ENCODE peak calls at places on chromosome 7, in four cellular contexts. K is hepatocyte, U is fibroblast of pulmonary artery, H is tibial nerve. V is an unnamed sample.

GRCh38 chr7:27079234-27079975 is 16.4 kb downstream of the HOXA1 start:
- DNase-seq in K (no peak), U (no peak), H (no peak), V (no peak)

GRCh38 chr7:82264752-82265305 is 178.7 kb downstream of the CACNA2D1 start:
- DNase-seq in K (no peak), U (no peak), H (no peak), V (no peak)

GRCh38 chr7:32062150-32062549 is 8.1 kb downstream of the PDE1C start:
- DNase-seq in K (peak; percentile 64), U (peak; percentile 10), H (peak; percentile 27), V (no peak)

GRCh38 chr7:77426521-77427051 is 10.4 kb upstream of the GSAP start:
- DNase-seq in K (no peak), U (peak; percentile 54), H (no peak), V (no peak)

GRCh38 chr7:34849163-34849960 is 187.9 kb downstream of the DPY19L1 start:
- DNase-seq in K (no peak), U (peak; percentile 33), H (no peak), V (no peak)

GRCh38 chr7:80478683-80479082 is 33.2 kb downstream of the GNAT3 start:
- DNase-seq in K (no peak), U (peak; percentile 64), H (no peak), V (no peak)

GRCh38 chr7:6709808-6710207 is 3.1 kb upstream of the ZNF12 start:
- DNase-seq in K (no peak), U (no peak), H (no peak), V (no peak)

GRCh38 chr7:27947581-27948278 is 207.8 kb downstream of the TAX1BP1 start:
- DNase-seq in K (no peak), U (peak; percentile 21), H (no peak), V (no peak)

GRCh38 chr7:111663771-111664170 is 101.5 kb upstream of the IMMP2L start:
- DNase-seq in K (no peak), U (no peak), H (no peak), V (no peak)

GRCh38 chr7:83738436-83738835 is 89.5 kb upstream of the SEMA3E start:
- DNase-seq in K (no peak), U (no peak), H (no peak), V (no peak)

GRCh38 chr7:116490351-116490750 is 9.2 kb upstream of the CAV2 start:
- DNase-seq in K (no peak), U (no peak), H (no peak), V (no peak)

GRCh38 chr7:83732305-83732704 is 83.4 kb upstream of the SEMA3E start:
- DNase-seq in K (no peak), U (no peak), H (no peak), V (no peak)

GRCh38 chr7:133061357-133061756 is 20.5 kb downstream of the CHCHD3 start:
- DNase-seq in K (no peak), U (peak; percentile 47), H (no peak), V (no peak)

GRCh38 chr7:2006231-2006771 is 226.4 kb downstream of the MAD1L1 start:
- DNase-seq in K (no peak), U (no peak), H (no peak), V (peak; percentile 12)

GRCh38 chr7:27656724-27657123 is 6.0 kb downstream of the HIBADH start:
- DNase-seq in K (no peak), U (no peak), H (no peak), V (no peak)

GRCh38 chr7:151871189-151871735 is 5.7 kb downstream of the PRKAG2 start:
- DNase-seq in K (no peak), U (no peak), H (no peak), V (no peak)

GRCh38 chr7:151872531-151873401 is 4.1 kb downstream of the PRKAG2 start:
- DNase-seq in K (no peak), U (no peak), H (no peak), V (no peak)

GRCh38 chr7:151869968-151870918 is 6.7 kb downstream of the PRKAG2 start:
- DNase-seq in K (no peak), U (no peak), H (no peak), V (no peak)

GRCh38 chr7:151873402-151873965 is 3.4 kb downstream of the PRKAG2 start:
- DNase-seq in K (no peak), U (no peak), H (peak; percentile 48), V (no peak)

DNA sequence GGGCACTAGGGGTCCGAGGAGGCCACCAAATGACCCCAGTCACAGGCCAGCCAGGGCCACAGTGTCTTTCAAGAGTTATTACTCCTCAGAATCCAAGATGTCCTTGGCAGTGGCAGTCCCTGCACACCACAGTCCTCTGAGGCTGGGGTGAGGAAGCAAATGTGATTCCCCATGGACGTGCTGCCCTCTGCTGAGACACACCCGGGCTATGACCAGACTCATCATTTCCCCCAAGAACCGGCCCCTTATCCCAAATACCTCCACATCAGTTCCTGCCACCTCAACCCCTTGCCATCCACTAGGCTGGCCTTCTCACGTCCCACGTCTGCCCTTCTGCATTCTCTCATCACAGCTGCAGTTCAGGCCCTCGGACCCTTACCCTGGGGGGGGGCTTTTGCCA is 5.0 kb downstream of the PRKAG2 start:
- DNase-seq in K (no peak), U (no peak), H (no peak), V (no peak)
- TF ChIP-seq CTCF in K (no peak), U (no peak), H (no peak), V (no peak)

GRCh38 chr7:39509441-39509840 is 56.8 kb upstream of the YAE1 start:
- DNase-seq in K (no peak), U (no peak), H (no peak), V (no peak)
- TF ChIP-seq CTCF in K (no peak), U (no peak), H (no peak), V (no peak)

GRCh38 chr7:36131026-36131425 is 22.0 kb upstream of the EEPD1 start:
- DNase-seq in K (no peak), U (no peak), H (no peak), V (no peak)

GRCh38 chr7:36129048-36129534 is 24.0 kb upstream of the EEPD1 start:
- DNase-seq in K (peak; percentile 47), U (peak; percentile 70), H (peak; percentile 30), V (no peak)

GRCh38 chr7:36131499-36131898 is 21.6 kb upstream of the EEPD1 start:
- DNase-seq in K (no peak), U (no peak), H (no peak), V (no peak)

GRCh38 chr7:36130236-36130945 is 22.7 kb upstream of the EEPD1 start:
- DNase-seq in K (no peak), U (no peak), H (no peak), V (no peak)

DNA sequence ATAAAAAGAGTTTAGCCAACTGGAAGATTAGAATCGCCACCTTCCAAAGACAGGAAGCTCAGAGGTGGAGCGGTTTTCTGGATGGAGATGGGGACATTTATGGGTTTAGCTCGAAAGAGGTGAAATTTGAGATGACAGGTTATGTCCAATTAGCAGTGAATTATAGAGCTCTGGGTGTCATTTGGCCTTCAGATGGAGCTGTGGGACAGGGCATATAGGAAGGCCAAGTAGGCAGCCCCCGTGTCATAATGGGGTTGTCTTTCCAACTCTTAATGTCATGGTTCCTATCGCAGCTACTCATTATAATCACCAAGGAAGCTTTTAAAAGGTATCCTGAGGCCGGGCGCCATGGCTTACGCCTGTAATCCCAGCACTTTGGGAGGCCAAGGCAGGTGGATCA is 21.0 kb upstream of the EEPD1 start:
- DNase-seq in K (no peak), U (no peak), H (no peak), V (no peak)
- TF ChIP-seq CTCF in K (no peak), U (no peak), H (no peak), V (no peak)

DNA sequence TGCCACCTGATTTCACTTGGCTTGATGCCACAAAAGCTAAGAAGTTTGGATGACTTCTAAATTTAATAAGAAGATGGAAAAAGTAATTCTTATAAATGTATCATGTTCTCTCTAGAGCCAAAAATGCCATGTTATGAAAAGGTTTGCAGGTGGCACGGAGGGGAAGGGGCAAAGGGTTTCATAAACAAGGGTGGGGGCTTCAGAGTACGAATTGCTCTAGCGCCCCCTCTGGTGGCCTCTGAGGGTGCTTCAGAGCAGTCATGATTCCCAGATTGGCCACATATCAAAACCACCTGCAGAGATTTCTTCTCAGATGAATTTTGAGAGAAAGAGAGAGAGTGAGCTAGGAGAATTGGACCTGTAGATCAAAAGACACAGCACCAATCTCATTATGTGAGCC is 208.6 kb upstream of the YAE1 start:
- DNase-seq in K (no peak), U (no peak), H (no peak), V (no peak)
- TF ChIP-seq CTCF in K (peak; percentile 26), U (peak; percentile 32), H (no peak), V (no peak)

GRCh38 chr7:121339082-121339481 is 10.3 kb downstream of the WNT16 start:
- DNase-seq in K (no peak), U (no peak), H (no peak), V (no peak)

GRCh38 chr7:121334376-121334775 is 5.6 kb downstream of the WNT16 start:
- DNase-seq in K (no peak), U (no peak), H (no peak), V (no peak)

GRCh38 chr7:121336579-121336978 is 7.8 kb downstream of the WNT16 start:
- DNase-seq in K (no peak), U (no peak), H (no peak), V (no peak)

GRCh38 chr7:121334875-121335648 is 6.3 kb downstream of the WNT16 start:
- DNase-seq in K (no peak), U (no peak), H (no peak), V (no peak)

GRCh38 chr7:121337398-121337797 is 8.6 kb downstream of the WNT16 start:
- DNase-seq in K (no peak), U (peak; percentile 44), H (no peak), V (no peak)
- TF ChIP-seq CTCF in K (peak; percentile 37), U (peak; percentile 14), H (no peak), V (no peak)

DNA sequence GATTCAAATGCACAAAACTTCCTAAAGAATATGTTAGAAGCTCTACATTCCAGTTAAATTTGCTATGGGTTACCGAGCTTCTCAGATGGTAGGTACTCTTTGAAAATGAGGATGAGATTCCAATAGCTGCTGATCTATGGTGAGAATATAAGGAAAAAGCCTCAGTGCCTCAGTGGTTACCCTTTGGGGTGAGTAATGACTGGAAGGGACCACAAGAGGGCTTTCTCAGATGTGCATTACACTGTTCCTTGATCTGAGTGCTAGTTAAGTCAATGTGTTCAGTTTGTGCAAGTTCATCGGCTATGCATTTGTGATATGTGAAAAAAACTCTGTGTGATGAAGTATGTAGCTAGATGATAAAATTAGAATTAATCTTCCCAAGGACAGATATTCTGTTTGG is 3.5 kb downstream of the NRCAM start:
- DNase-seq in K (peak; percentile 25), U (peak; percentile 63), H (no peak), V (no peak)
- TF ChIP-seq CTCF in K (peak; percentile 36), U (peak; percentile 75), H (peak; percentile 44), V (no peak)